ENCODE peak calls at places on chromosomes 11 and 22, in nine cellular contexts. R, N, P, Y, B, M, G, X and V are unnamed samples.

GRCh38 chr11:129804012-129804411 is 11.6 kb upstream of the TMEM45B start:
- DNase-seq in X (no peak), G (no peak), B (no peak), N (no peak), Y (no peak), M (no peak), P (no peak), R (no peak), V (no peak)

GRCh38 chr11:68447015-68447801 is 13.3 kb upstream of the PPP6R3 start:
- DNase-seq in M (peak; percentile 88), N (peak; percentile 81), R (peak; percentile 75), G (peak; percentile 60), X (peak; percentile 51), P (peak; percentile 90), B (peak; percentile 51), Y (peak; percentile 83), V (no peak)

GRCh38 chr11:44290206-44290605 is 19.7 kb downstream of the ALX4 start:
- DNase-seq in Y (no peak), X (no peak), P (no peak), M (no peak), R (no peak), B (no peak), N (no peak), G (peak; percentile 67), V (no peak)

GRCh38 chr11:2989551-2989950 is 2.6 kb downstream of the NAP1L4 start:
- DNase-seq in X (no peak), M (no peak), Y (no peak), G (no peak), N (no peak), R (no peak), P (no peak), B (no peak), V (no peak)

GRCh38 chr11:3775761-3776406 is 21.5 kb downstream of the NUP98 start:
- DNase-seq in G (no peak), B (no peak), P (no peak), X (no peak), N (no peak), M (no peak), R (no peak), Y (no peak), V (no peak)

GRCh38 chr22:19631899-19632670 is 82.2 kb upstream of the SEPTIN5 start:
- DNase-seq in B (peak; percentile 27), X (no peak), G (no peak), Y (no peak), M (peak; percentile 48), R (peak; percentile 51), N (no peak), P (peak; percentile 43), V (no peak)

GRCh38 chr22:49046546-49047305 is 780.9 kb downstream of the BRD1 start:
- DNase-seq in B (no peak), G (no peak), Y (no peak), M (peak; percentile 31), P (no peak), X (no peak), N (peak; percentile 50), R (peak; percentile 60), V (no peak)

GRCh38 chr11:69471329-69472052 is 10.0 kb upstream of the LINC01488 start:
- DNase-seq in G (no peak), M (no peak), B (peak; percentile 61), Y (no peak), R (no peak), X (no peak), P (no peak), N (peak; percentile 15), V (no peak)

GRCh38 chr11:46700251-46701077 is at the start of the genes ARHGAP1 and ZNF408:
- DNase-seq in Y (peak; percentile 100), R (peak; percentile 99), M (peak; percentile 100), N (peak; percentile 99), B (peak; percentile 98), P (peak; percentile 99), X (peak; percentile 99), G (peak; percentile 99), V (peak; percentile 100)

GRCh38 chr11:46697303-46697702 is 3.1 kb downstream of the ARHGAP1 start:
- DNase-seq in G (no peak), N (no peak), X (no peak), B (no peak), R (no peak), P (no peak), M (no peak), Y (no peak), V (no peak)

GRCh38 chr11:46696212-46696558 is 4.2 kb downstream of the ARHGAP1 start:
- DNase-seq in G (no peak), M (no peak), N (peak; percentile 68), X (no peak), P (no peak), B (no peak), R (no peak), Y (no peak), V (no peak)

GRCh38 chr11:46697723-46698122 is 2.7 kb downstream of the ARHGAP1 start:
- DNase-seq in Y (no peak), G (no peak), R (no peak), B (no peak), M (no peak), X (no peak), P (no peak), N (no peak), V (no peak)

DNA sequence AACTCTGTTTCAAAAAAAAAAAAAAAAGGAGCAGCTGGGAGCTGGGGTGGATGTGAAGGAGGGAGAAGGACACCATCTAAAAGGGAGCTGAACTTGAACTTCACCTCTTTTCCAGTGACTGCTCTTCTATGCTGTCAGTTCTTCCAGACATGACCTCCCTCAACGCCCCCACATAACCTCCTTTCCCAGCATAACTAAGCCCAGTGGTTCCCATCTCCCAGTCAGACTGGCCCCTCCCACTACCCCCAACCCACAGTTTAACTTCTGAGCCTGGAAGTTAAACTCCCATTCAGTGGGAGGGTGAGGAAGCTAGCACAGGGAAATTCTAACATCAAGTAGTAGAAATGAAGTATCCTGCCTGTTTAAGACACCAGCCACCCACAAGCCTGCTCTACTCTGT is 1.8 kb downstream of the ARHGAP1 start:
- DNase-seq in N (no peak), G (no peak), M (no peak), X (no peak), Y (no peak), P (no peak), B (no peak), R (no peak), V (no peak)
- H3K4me3 ChIP-seq in N (no peak overlapping the region), G (no peak overlapping the region), M (no peak overlapping the region), X (no peak overlapping the region), Y (no peak overlapping the region), P (peak overlapping the region; percentile 93), B (no peak overlapping the region), R (no peak overlapping the region), V (peak overlapping the region; percentile 83)

GRCh38 chr11:9265211-9266131 is at the start of gene DENND5A:
- DNase-seq in R (peak; percentile 86), G (peak; percentile 79), N (peak; percentile 92), Y (peak; percentile 77), B (peak; percentile 83), X (peak; percentile 53), M (peak; percentile 84), P (peak; percentile 94), V (peak; percentile 94)
- TF ChIP-seq POLR2A in R (peak; percentile 76), G (peak; percentile 77), N (peak; percentile 93), Y (peak; percentile 26), B (peak; percentile 76), X (peak; percentile 89), M (no peak), P (peak; percentile 8), V (peak; percentile 12)

GRCh38 chr11:396511-396947 is 2.5 kb downstream of the PKP3 start:
- DNase-seq in Y (no peak), R (peak; percentile 78), N (no peak), X (no peak), P (no peak), M (no peak), G (no peak), B (no peak), V (no peak)

GRCh38 chr11:394034-394857 is at the start of gene PKP3:
- DNase-seq in R (peak; percentile 80), B (peak; percentile 60), G (peak; percentile 92), P (no peak), X (no peak), Y (peak; percentile 93), N (no peak), M (peak; percentile 90), V (no peak)

GRCh38 chr11:395866-396265 is 1.9 kb downstream of the PKP3 start:
- DNase-seq in M (no peak), G (no peak), Y (no peak), P (no peak), B (no peak), X (no peak), R (no peak), N (no peak), V (no peak)

GRCh38 chr11:393219-394033 is 583 bp upstream of the PKP3 start:
- DNase-seq in N (no peak), B (peak; percentile 78), R (peak; percentile 77), Y (peak; percentile 68), X (no peak), P (no peak), M (peak; percentile 85), G (peak; percentile 80), V (no peak)

GRCh38 chr11:394858-395655 is 1.0 kb downstream of the PKP3 start:
- DNase-seq in G (no peak), Y (no peak), B (no peak), M (no peak), X (no peak), P (no peak), R (no peak), N (no peak), V (no peak)
- H3K4me3 ChIP-seq in G (peak overlapping the region; percentile 55), Y (peak overlapping the region; percentile 60), B (no peak overlapping the region), M (no peak overlapping the region), X (peak overlapping the region; percentile 30), P (no peak overlapping the region), R (peak overlapping the region; percentile 64), N (no peak overlapping the region), V (no peak overlapping the region)

GRCh38 chr11:122159173-122159701 is 43.2 kb upstream of the BLID start:
- DNase-seq in P (peak; percentile 64), N (no peak), Y (no peak), M (no peak), X (no peak), B (peak; percentile 65), G (no peak), R (peak; percentile 23), V (no peak)

GRCh38 chr11:122155001-122155400 is 39.0 kb upstream of the BLID start:
- DNase-seq in X (no peak), N (no peak), M (no peak), P (no peak), Y (no peak), G (no peak), R (no peak), B (no peak), V (no peak)

GRCh38 chr11:122159861-122160260 is 43.8 kb upstream of the BLID start:
- DNase-seq in G (no peak), Y (no peak), B (no peak), N (no peak), X (no peak), P (no peak), M (no peak), R (no peak), V (no peak)

GRCh38 chr11:122155765-122156527 is 39.9 kb upstream of the BLID start:
- DNase-seq in M (no peak), G (no peak), P (no peak), N (no peak), B (no peak), Y (no peak), X (no peak), R (peak; percentile 26), V (no peak)

DNA sequence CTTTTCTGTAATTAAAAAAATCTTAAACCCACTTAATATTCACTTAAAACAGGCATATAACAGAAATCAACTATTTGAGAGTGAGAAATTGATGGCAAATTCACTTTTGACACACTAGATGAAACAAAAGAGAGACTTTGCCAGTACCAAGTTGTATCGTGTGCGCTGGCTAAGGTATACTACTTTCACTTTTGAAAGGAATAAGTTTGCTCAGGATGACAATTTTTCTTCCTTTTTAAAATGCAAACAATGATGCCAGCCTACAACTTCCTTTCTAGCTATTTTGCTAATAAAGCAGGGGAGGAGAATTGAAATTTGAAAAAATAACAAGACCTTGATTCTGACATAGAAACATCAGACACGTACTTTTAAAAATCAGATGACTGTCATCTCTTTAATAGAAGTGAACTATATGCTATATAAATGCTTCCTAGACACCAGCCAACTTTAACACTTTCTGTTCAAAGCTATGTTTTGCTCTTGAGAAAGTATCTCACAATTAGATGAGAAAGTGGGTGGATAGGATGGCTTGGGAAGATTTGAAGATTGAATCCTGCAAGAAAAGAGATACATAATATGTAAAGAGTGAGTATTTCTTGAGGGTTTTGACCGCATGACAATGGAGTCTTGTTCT is 41.6 kb upstream of the BLID start:
- DNase-seq in R (no peak), M (no peak), P (no peak), X (no peak), N (no peak), G (no peak), Y (no peak), B (no peak), V (no peak)
- TF ChIP-seq POLR2A in R (no peak), M (no peak), P (no peak), X (no peak), N (no peak), G (no peak), Y (no peak), B (no peak), V (no peak)